ENCODE peak calls at places on chromosome 3, in five cellular contexts. D is A549, T is pancreas, O is left ventricle myocardium inferior, M is right lobe of liver. I is an unnamed sample. For H3K4me1, the result is how much of the 10 kb centered on the place peaks cover.

GRCh38 chr3:52070724-52071621 is 14.6 kb upstream of the DUSP7 start:
- DNase-seq in D (no peak), T (no peak), O (peak), M (no peak), I (no peak)

GRCh38 chr3:169268942-169269460 is 394.5 kb downstream of the MECOM start:
- DNase-seq in D (no peak), T (no peak), O (no peak), M (no peak), I (no peak)

GRCh38 chr3:182910939-182911781 is 69.2 kb downstream of the DCUN1D1 start:
- DNase-seq in D (no peak), T (no peak), O (no peak), M (no peak), I (no peak)

GRCh38 chr3:54366839-54367238 is 244.5 kb downstream of the CACNA2D3 start:
- DNase-seq in D (no peak), T (peak), O (no peak), M (no peak), I (no peak)

GRCh38 chr3:161939919-161940693 is 443.5 kb downstream of the OTOL1 start:
- DNase-seq in D (no peak), T (no peak), O (no peak), M (no peak), I (no peak)

GRCh38 chr3:112858410-112859069 is 11.9 kb upstream of the CD200R1L start:
- DNase-seq in D (no peak), T (no peak), O (no peak), M (no peak), I (peak)

GRCh38 chr3:61299343-61299742 is 48.1 kb upstream of the FHIT start:
- DNase-seq in D (no peak), T (no peak), O (no peak), M (no peak), I (no peak)

GRCh38 chr3:62727576-62727975 is 147.6 kb downstream of the CADPS start:
- DNase-seq in D (no peak), T (no peak), O (no peak), M (no peak), I (no peak)

GRCh38 chr3:156816091-156816793 is 9.9 kb upstream of the LEKR1 start:
- DNase-seq in D (no peak), T (peak), O (peak), M (peak), I (no peak)

GRCh38 chr3:157436583-157437300 is at the start of gene PTX3:
- DNase-seq in D (no peak), T (peak), O (peak), M (no peak), I (peak)

GRCh38 chr3:155232605-155233004 is 60.9 kb downstream of the STRIT1 start:
- DNase-seq in D (no peak), T (peak), O (peak), M (peak), I (peak)

GRCh38 chr3:16890605-16891333 is 6.0 kb downstream of the PLCL2 start:
- DNase-seq in D (no peak), T (no peak), O (no peak), M (no peak), I (no peak)

GRCh38 chr3:188468672-188469071 is 314.7 kb downstream of the LPP start:
- DNase-seq in D (no peak), T (no peak), O (no peak), M (peak), I (no peak)

GRCh38 chr3:146164951-146165350 is 4.0 kb upstream of the PLOD2 start:
- DNase-seq in D (no peak), T (no peak), O (no peak), M (no peak), I (peak)

GRCh38 chr3:152235709-152236298 is 32.9 kb upstream of the MBNL1 start:
- DNase-seq in D (peak), T (no peak), O (no peak), M (no peak), I (peak)

GRCh38 chr3:153970047-153970446 is 151.1 kb upstream of the ARHGEF26 start:
- DNase-seq in D (no peak), T (no peak), O (no peak), M (no peak), I (no peak)

GRCh38 chr3:126121074-126121473 is 37.1 kb upstream of the SLC41A3 start:
- DNase-seq in D (no peak), T (no peak), O (no peak), M (peak), I (no peak)

GRCh38 chr3:61360297-61360696 is 109.0 kb upstream of the FHIT start:
- DNase-seq in D (no peak), T (no peak), O (no peak), M (no peak), I (no peak)

GRCh38 chr3:72482589-72483249 is 365.5 kb downstream of the SHQ1 start:
- DNase-seq in D (peak), T (peak), O (peak), M (peak), I (peak)

GRCh38 chr3:188358787-188359493 is 205.0 kb downstream of the LPP start:
- DNase-seq in D (no peak), T (no peak), O (no peak), M (no peak), I (no peak)

GRCh38 chr3:13419356-13420050 is 619 bp downstream of the NUP210 start:
- DNase-seq in D (peak), T (peak), O (peak), M (peak), I (no peak)

GRCh38 chr3:142215111-142215510 is 10.3 kb downstream of the GK5 start:
- DNase-seq in D (no peak), T (no peak), O (no peak), M (no peak), I (no peak)

GRCh38 chr3:127779747-127780146 is 42.6 kb downstream of the MGLL start:
- DNase-seq in D (no peak), T (no peak), O (no peak), M (no peak), I (peak)

GRCh38 chr3:196218155-196218712 is 1.9 kb downstream of the SLC51A start:
- DNase-seq in D (no peak), T (no peak), O (no peak), M (no peak), I (no peak)
- H3K4me1 ChIP-seq in D (under half), T (under half), O (under half), M (under half), I (under half)

GRCh38 chr3:123388811-123389210 is 60.1 kb downstream of the ADCY5 start:
- DNase-seq in D (no peak), T (no peak), O (peak), M (no peak), I (no peak)

GRCh38 chr3:123386477-123387040 is 62.3 kb downstream of the ADCY5 start:
- DNase-seq in D (no peak), T (no peak), O (no peak), M (no peak), I (no peak)

GRCh38 chr3:123390865-123391613 is 57.9 kb downstream of the ADCY5 start:
- DNase-seq in D (no peak), T (no peak), O (no peak), M (peak), I (no peak)

GRCh38 chr3:123388050-123388449 is 60.8 kb downstream of the ADCY5 start:
- DNase-seq in D (no peak), T (no peak), O (no peak), M (no peak), I (no peak)

GRCh38 chr3:123389338-123389910 is 59.5 kb downstream of the ADCY5 start:
- DNase-seq in D (no peak), T (no peak), O (no peak), M (no peak), I (no peak)
- H3K4me1 ChIP-seq in D (under half), T (under half), O (half or more), M (under half), I (under half)

GRCh38 chr3:114446605-114447004 is 152.8 kb downstream of the TIGIT start:
- DNase-seq in D (no peak), T (no peak), O (no peak), M (no peak), I (no peak)

GRCh38 chr3:114449271-114450007 is 155.6 kb downstream of the TIGIT start:
- DNase-seq in D (no peak), T (no peak), O (no peak), M (no peak), I (peak)

GRCh38 chr3:114445233-114445632 is 151.4 kb downstream of the TIGIT start:
- DNase-seq in D (no peak), T (no peak), O (no peak), M (no peak), I (no peak)

GRCh38 chr3:114447950-114448479 is 154.2 kb downstream of the TIGIT start:
- DNase-seq in D (no peak), T (no peak), O (no peak), M (no peak), I (no peak)

DNA sequence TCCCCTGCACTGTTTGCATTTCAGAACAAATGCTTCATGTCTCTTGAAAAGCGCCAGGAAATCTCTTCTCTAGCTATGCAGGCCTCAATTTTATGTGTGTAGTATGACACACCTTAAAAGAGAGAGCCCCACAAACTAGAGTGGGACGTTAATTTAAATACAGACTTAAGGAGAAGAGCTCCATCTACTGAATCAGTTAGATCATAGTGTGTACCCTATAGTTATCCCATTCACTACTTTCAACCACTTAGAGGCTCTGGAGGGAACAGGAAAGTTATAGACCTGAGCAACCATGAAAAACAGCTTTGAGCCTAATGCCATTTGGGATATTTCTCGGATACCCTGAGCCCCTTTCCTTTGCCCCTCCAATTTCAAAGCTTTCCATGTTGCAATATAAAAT is 153.7 kb downstream of the TIGIT start:
- DNase-seq in D (no peak), T (no peak), O (no peak), M (no peak), I (no peak)
- H3K4me1 ChIP-seq in D (under half), T (under half), O (half or more), M (under half), I (under half)

GRCh38 chr3:23662079-23662617 is 143.6 kb upstream of the UBE2E1 start:
- DNase-seq in D (no peak), T (no peak), O (no peak), M (no peak), I (no peak)
- H3K4me1 ChIP-seq in D (under half), T (under half), O (under half), M (under half), I (under half)

DNA sequence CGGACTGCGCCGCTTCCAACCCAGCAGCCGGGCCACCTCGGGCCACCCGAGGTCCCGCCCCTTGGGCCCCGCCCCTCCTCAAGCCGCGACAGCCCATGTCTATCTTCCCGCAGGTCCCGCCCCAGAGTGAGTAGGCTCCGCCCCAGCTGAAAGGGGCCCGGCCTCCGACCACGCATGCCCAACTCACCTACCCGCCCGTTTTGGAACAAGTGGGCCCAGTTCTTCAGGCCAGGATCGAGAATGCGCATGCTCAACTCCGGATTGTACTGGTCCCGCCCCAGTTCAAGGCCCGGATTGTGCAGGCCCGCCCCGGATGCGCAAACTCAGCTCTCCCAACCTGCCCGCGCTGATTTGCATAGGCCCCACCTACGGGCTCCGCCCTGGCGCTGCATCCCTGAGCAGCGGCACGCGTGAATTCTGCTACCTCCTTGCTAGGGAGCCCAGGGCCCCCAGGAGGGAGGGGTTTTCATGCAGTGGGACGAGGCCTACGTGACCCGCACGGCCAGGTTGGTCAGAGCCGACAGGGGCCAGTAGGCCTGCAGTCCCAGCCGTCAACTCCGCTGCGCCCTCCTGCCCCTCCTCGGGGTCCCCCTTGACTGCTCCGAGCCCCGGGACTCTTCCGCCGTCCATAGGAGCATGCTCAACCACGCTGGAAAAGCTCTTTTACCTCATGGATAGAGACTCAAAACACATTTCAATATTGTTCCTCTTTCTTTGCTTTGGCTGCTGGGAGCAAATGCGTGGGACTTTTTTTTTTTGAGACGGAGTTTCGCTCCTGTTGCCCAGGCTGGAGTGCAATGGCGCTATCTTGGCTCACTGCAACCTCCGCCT is at the start of gene PFKFB4:
- DNase-seq in D (peak), T (peak), O (peak), M (peak), I (peak)
- H3K4me1 ChIP-seq in D (under half), T (under half), O (half or more), M (under half), I (under half)

DNA sequence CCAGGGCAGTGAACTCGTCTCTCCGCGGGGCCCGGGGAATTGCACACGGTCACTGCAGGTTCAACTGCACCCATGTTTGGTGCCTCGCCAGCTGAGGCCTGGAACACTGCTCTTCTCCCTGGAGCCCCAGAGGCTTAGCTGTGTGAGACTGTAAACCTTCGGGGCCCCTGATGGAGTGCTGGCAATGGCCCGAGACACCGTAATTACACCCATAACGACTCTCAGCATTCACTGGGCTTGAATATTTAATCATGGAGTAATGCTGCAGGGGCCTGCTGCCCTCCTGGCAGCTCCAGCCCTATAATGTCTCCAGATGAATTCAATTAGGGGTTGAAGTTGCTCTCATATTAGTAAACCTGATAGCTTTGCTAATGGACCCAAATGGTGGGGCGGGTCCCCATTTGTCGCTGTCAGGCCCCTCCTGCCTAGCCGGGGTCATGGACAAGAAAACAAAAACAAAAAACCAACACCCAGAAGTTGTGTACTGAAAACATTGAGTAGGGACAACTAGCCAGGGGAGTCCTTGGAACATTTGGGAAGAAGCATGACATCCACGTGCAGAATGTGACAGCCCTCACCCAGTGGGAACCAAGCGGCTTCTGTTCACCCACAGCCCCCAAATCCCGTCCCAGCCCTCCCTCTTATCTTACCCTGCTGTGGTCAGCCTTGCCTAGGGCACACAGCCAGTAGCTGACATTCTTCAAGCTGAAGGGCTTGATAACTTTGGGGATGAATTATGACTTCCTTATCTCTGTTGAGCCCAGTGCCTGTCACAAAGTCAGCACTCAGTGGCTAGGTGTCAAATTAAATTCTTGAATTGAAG is 74.3 kb upstream of the SCN5A start:
- DNase-seq in D (no peak), T (no peak), O (peak), M (no peak), I (no peak)
- H3K4me1 ChIP-seq in D (under half), T (under half), O (under half), M (under half), I (under half)

GRCh38 chr3:114861666-114862065 is 285.4 kb downstream of the ZBTB20 start:
- DNase-seq in D (no peak), T (no peak), O (no peak), M (no peak), I (no peak)
- H3K4me1 ChIP-seq in D (under half), T (under half), O (under half), M (under half), I (under half)

GRCh38 chr3:42195879-42196330 is 70.1 kb downstream of the CCK start:
- DNase-seq in D (no peak), T (no peak), O (no peak), M (no peak), I (no peak)

GRCh38 chr3:42198709-42199108 is 67.3 kb downstream of the CCK start:
- DNase-seq in D (no peak), T (no peak), O (no peak), M (no peak), I (no peak)

GRCh38 chr3:42192334-42193200 is 73.4 kb downstream of the CCK start:
- DNase-seq in D (no peak), T (no peak), O (no peak), M (no peak), I (no peak)

GRCh38 chr3:42191443-42191747 is 74.6 kb downstream of the CCK start:
- DNase-seq in D (no peak), T (no peak), O (no peak), M (no peak), I (no peak)

GRCh38 chr3:42194943-42195510 is 71.0 kb downstream of the CCK start:
- DNase-seq in D (no peak), T (no peak), O (no peak), M (no peak), I (no peak)
- H3K4me1 ChIP-seq in D (under half), T (under half), O (under half), M (under half), I (under half)

GRCh38 chr3:4981160-4981687 is 2.0 kb downstream of the BHLHE40 start:
- DNase-seq in D (no peak), T (no peak), O (no peak), M (no peak), I (peak)
- H3K4me1 ChIP-seq in D (under half), T (under half), O (half or more), M (under half), I (under half)

DNA sequence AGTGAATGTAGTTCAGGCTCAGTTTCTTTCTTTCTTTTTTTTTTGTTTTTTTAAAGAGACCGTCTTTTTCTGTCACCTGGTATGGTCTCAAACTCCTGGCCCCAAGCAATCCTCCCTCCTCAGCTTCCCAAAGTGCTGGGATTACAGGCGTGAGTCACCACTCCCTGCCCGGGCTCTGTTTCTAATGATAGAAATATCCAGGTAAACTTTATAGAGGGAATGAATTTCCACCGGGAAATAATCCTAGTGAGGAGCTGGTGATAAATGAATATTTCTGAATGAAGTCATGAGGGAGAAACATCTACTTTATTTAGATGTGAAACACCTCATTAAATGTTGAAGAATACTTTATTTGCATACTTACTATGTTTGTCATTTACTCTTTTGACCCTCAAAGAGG is 7.2 kb downstream of the RNF13 start:
- DNase-seq in D (no peak), T (no peak), O (no peak), M (no peak), I (peak)
- H3K4me1 ChIP-seq in D (under half), T (under half), O (under half), M (under half), I (under half)